ENCODE peak calls at places on chromosomes 6 and 20, in four cellular contexts. O is cardiac fibroblast, Z is endodermal cell, R is HL-60. U is an unnamed sample.

GRCh38 chr20:24971702-24972101 is 20.8 kb downstream of the APMAP start:
- DNase-seq in O (no peak), Z (peak; percentile 7), R (no peak), U (peak; percentile 27)

GRCh38 chr6:125469915-125470314 is 168.1 kb upstream of the HDDC2 start:
- DNase-seq in O (no peak), Z (no peak), R (no peak), U (no peak)

GRCh38 chr20:2315440-2315778 is 19.6 kb downstream of the TGM3 start:
- DNase-seq in O (no peak), Z (no peak), R (no peak), U (no peak)

GRCh38 chr6:143609501-143609900 is 68.3 kb upstream of the PHACTR2 start:
- DNase-seq in O (no peak), Z (no peak), R (no peak), U (no peak)

GRCh38 chr20:19786311-19786710 is 28.3 kb downstream of the RIN2 start:
- DNase-seq in O (peak; percentile 94), Z (no peak), R (peak; percentile 5), U (no peak)

GRCh38 chr20:1509237-1509636 is 18.0 kb upstream of the SIRPB2 start:
- DNase-seq in O (peak; percentile 24), Z (peak; percentile 61), R (peak; percentile 74), U (peak; percentile 57)

GRCh38 chr6:12528581-12529363 is 187.8 kb upstream of the PHACTR1 start:
- DNase-seq in O (peak; percentile 31), Z (no peak), R (no peak), U (no peak)

GRCh38 chr6:166456360-166457156 is 73.8 kb upstream of the MPC1 start:
- DNase-seq in O (peak; percentile 61), Z (peak; percentile 75), R (no peak), U (peak; percentile 30)

GRCh38 chr6:10541591-10541990 is 20.4 kb downstream of the GCNT2 start:
- DNase-seq in O (no peak), Z (no peak), R (no peak), U (no peak)

GRCh38 chr6:168201383-168201782 is 118.2 kb downstream of the DACT2 start:
- DNase-seq in O (peak; percentile 10), Z (peak; percentile 79), R (no peak), U (no peak)

GRCh38 chr6:46263709-46264091 is 92.9 kb upstream of the ENPP5 start:
- DNase-seq in O (peak; percentile 91), Z (no peak), R (no peak), U (no peak)

GRCh38 chr20:44642203-44643153 is 9.0 kb downstream of the ADA start:
- DNase-seq in O (peak; percentile 96), Z (peak; percentile 90), R (peak; percentile 82), U (peak; percentile 67)

GRCh38 chr6:35590622-35591066 is 77.9 kb upstream of the TULP1 start:
- DNase-seq in O (peak; percentile 89), Z (no peak), R (no peak), U (no peak)

GRCh38 chr6:128078276-128078675 is 177.4 kb upstream of the THEMIS start:
- DNase-seq in O (no peak), Z (no peak), R (no peak), U (no peak)

GRCh38 chr6:132811276-132811675 is 3.1 kb upstream of the RPS12 start:
- DNase-seq in O (peak; percentile 66), Z (no peak), R (no peak), U (no peak)

GRCh38 chr6:168198302-168199180 is 119.5 kb upstream of the FRMD1 start:
- DNase-seq in O (no peak), Z (peak; percentile 38), R (no peak), U (no peak)

GRCh38 chr6:43926644-43927524 is 156.9 kb downstream of the VEGFA start:
- DNase-seq in O (peak; percentile 95), Z (peak; percentile 93), R (peak; percentile 60), U (peak; percentile 21)

GRCh38 chr20:10800288-10800687 is 126.5 kb upstream of the JAG1 start:
- DNase-seq in O (no peak), Z (no peak), R (no peak), U (no peak)

GRCh38 chr6:170529839-170530520 is 23.1 kb downstream of the PSMB1 start:
- DNase-seq in O (peak; percentile 82), Z (peak; percentile 91), R (peak; percentile 68), U (peak; percentile 57)

GRCh38 chr6:36029464-36029863 is 1.9 kb downstream of the MAPK14 start:
- DNase-seq in O (peak; percentile 91), Z (no peak), R (peak; percentile 49), U (no peak)

GRCh38 chr6:144063744-144064401 is 31.5 kb downstream of the SF3B5 start:
- DNase-seq in O (peak; percentile 7), Z (peak; percentile 91), R (peak; percentile 92), U (peak; percentile 93)

GRCh38 chr20:4068708-4069107 is 53.4 kb upstream of the RNF24 start:
- DNase-seq in O (peak; percentile 57), Z (peak; percentile 35), R (peak; percentile 59), U (no peak)

GRCh38 chr20:4413314-4414045 is 308.2 kb upstream of the PRND start:
- DNase-seq in O (no peak), Z (no peak), R (no peak), U (peak; percentile 87)

GRCh38 chr6:97437087-97437486 is 154.1 kb upstream of the MMS22L start:
- DNase-seq in O (peak; percentile 33), Z (no peak), R (no peak), U (no peak)

GRCh38 chr6:32852844-32853540 is 512 bp downstream of the TAP1 start:
- DNase-seq in O (peak; percentile 22), Z (no peak), R (peak; percentile 57), U (no peak)

GRCh38 chr20:14918981-14919380 is 581.6 kb upstream of the FLRT3 start:
- DNase-seq in O (no peak), Z (no peak), R (no peak), U (no peak)

GRCh38 chr20:59774204-59774641 is 159.2 kb downstream of the SYCP2 start:
- DNase-seq in O (no peak), Z (peak; percentile 20), R (no peak), U (no peak)

GRCh38 chr6:35600659-35601125 is 88.0 kb upstream of the TULP1 start:
- DNase-seq in O (peak; percentile 51), Z (no peak), R (no peak), U (no peak)

GRCh38 chr6:55642366-55642765 is 63.4 kb upstream of the HMGCLL1 start:
- DNase-seq in O (no peak), Z (no peak), R (no peak), U (no peak)

GRCh38 chr20:54479138-54479906 is 3.9 kb downstream of the DOK5 start:
- DNase-seq in O (no peak), Z (peak; percentile 61), R (no peak), U (no peak)

GRCh38 chr20:9485614-9486325 is 28.6 kb upstream of the LAMP5 start:
- DNase-seq in O (no peak), Z (peak; percentile 53), R (no peak), U (no peak)

GRCh38 chr6:116528800-116529199 is 16.7 kb downstream of the TRAPPC3L start:
- DNase-seq in O (peak; percentile 31), Z (peak; percentile 68), R (no peak), U (no peak)

GRCh38 chr20:1924910-1925861 is 30.0 kb downstream of the SIRPA start:
- DNase-seq in O (no peak), Z (peak; percentile 61), R (no peak), U (no peak)

DNA sequence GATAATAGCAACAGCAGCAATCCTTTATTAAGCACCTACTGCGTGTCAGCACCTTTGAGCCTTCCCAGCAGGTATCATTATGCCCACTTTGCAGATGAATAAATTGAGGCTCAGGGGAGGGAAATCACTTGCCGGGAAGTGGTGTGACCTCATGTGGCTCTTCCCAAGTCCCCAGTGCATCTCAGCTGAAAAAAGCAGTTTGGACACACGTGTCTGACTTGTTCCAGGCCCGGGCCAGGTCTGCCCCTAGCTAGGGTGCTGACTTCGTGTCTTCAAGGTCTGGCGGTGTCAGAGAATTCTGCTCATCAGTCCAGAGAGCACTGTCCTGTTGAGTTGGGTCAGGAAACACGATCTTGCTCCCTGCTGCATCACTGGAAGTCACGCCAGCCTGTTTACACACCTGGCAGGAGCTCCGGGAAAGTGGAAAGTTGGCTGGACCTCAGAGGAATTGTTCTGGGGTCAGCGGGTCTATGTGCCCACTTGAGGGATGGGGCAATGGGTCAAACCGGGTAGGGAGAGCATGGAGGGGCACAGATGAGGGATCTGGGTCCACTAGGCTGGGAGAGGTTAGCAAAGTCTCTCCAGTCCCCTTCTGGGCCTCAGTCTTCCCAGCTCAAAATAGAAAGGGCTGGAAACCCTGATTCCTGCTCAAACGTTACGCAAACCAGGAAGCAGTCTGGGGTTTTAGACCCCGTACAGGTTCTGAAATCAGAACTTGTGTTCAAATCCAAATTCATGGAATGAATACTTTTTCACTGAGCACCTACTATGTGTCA is 10.5 kb downstream of the SLC13A3 start:
- DNase-seq in O (no peak), Z (no peak), R (no peak), U (no peak)
- TF ChIP-seq CTCF in O (no peak), Z (no peak), R (no peak), U (no peak)

GRCh38 chr6:6575143-6575542 is 13.4 kb upstream of the LY86 start:
- DNase-seq in O (no peak), Z (no peak), R (no peak), U (no peak)

GRCh38 chr6:6582111-6582510 is 6.4 kb upstream of the LY86 start:
- DNase-seq in O (no peak), Z (no peak), R (no peak), U (no peak)

GRCh38 chr6:6580225-6580870 is 8.2 kb upstream of the LY86 start:
- DNase-seq in O (no peak), Z (no peak), R (no peak), U (no peak)

GRCh38 chr6:6581014-6581413 is 7.5 kb upstream of the LY86 start:
- DNase-seq in O (no peak), Z (no peak), R (no peak), U (no peak)

DNA sequence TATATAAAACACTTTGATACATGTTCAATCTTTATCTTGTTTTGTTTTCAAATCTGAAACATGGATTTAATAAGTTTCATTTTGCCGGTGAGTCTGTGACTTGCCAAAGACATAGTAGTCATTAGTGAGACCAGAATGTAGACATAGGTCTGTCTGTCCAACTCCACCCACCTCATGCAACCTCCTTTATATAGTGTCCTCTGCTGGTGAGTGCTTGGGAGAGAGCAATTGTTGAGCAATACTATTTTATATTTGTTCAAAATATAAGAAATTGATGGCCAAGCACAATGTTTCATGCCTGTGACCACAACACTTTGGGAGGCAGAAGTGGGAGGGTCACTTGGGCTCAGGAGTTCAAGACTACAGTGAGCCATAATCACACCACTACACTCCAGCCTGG is 10.8 kb upstream of the LY86 start:
- DNase-seq in O (no peak), Z (no peak), R (no peak), U (no peak)
- TF ChIP-seq CTCF in O (no peak), Z (no peak), R (no peak), U (no peak)

GRCh38 chr6:28841290-28841689 is 82.5 kb downstream of the TRIM27 start:
- DNase-seq in O (no peak), Z (peak; percentile 73), R (peak; percentile 27), U (no peak)
- TF ChIP-seq CTCF in O (no peak), Z (peak; percentile 67), R (no peak), U (peak; percentile 26)

GRCh38 chr6:162554531-162554930 is 173.0 kb downstream of the PRKN start:
- DNase-seq in O (no peak), Z (no peak), R (no peak), U (no peak)
- TF ChIP-seq CTCF in O (no peak), Z (no peak), R (no peak), U (no peak)

GRCh38 chr6:30357678-30358339 is 12.9 kb downstream of the RPP21 start:
- DNase-seq in O (peak; percentile 86), Z (peak; percentile 90), R (peak; percentile 42), U (no peak)
- TF ChIP-seq CTCF in O (peak; percentile 82), Z (peak; percentile 93), R (peak; percentile 62), U (peak; percentile 83)

GRCh38 chr20:7155794-7156193 is 388.3 kb downstream of the BMP2 start:
- DNase-seq in O (no peak), Z (no peak), R (no peak), U (no peak)

GRCh38 chr20:7159903-7160302 is 392.4 kb downstream of the BMP2 start:
- DNase-seq in O (no peak), Z (no peak), R (no peak), U (no peak)

GRCh38 chr20:7161690-7162089 is 394.2 kb downstream of the BMP2 start:
- DNase-seq in O (peak; percentile 27), Z (peak; percentile 57), R (peak; percentile 8), U (no peak)
- TF ChIP-seq CTCF in O (peak; percentile 40), Z (peak; percentile 86), R (no peak), U (no peak)

U was measured in CD14-positive monocyte.